ENCODE peak calls at places on chromosomes 4 and X, in four cellular contexts. M is transverse colon, V is endothelial cell of umbilical vein, R is fibroblast of lung. L is an unnamed sample.
A peak's percentile ranks its signal among the peaks of the same experiment; 100 is the strongest.

GRCh38 chr4:56302775-56303174 is 84.5 kb downstream of the AASDH start:
- DNase-seq in V (no peak), M (no peak), R (no peak), L (no peak)

GRCh38 chr4:37666625-37667071 is 19.5 kb downstream of the RELL1 start:
- DNase-seq in V (peak; percentile 96), R (peak; percentile 94), M (peak; percentile 50), L (peak; percentile 78)

GRCh38 chr4:183241322-183241640 is 78.8 kb downstream of the CLDN22 start:
- DNase-seq in V (peak; percentile 66), M (no peak), R (peak; percentile 86), L (no peak)

GRCh38 chrX:39165773-39166172 is 364.5 kb downstream of the MID1IP1 start:
- DNase-seq in R (no peak), V (no peak), M (no peak), L (no peak)

GRCh38 chr4:127844605-127845116 is 36.0 kb upstream of the PLK4 start:
- DNase-seq in R (peak; percentile 39), M (no peak), V (no peak), L (no peak)

GRCh38 chrX:154834562-154834961 is at the start of gene SMIM9:
- DNase-seq in R (no peak), M (no peak), V (no peak), L (no peak)

GRCh38 chr4:188299161-188299560 is 159.9 kb downstream of the TRIML1 start:
- DNase-seq in R (no peak), M (no peak), V (no peak), L (no peak)

GRCh38 chr4:165384608-165385007 is 5.8 kb downstream of the CPE start:
- DNase-seq in V (peak; percentile 18), M (no peak), R (peak; percentile 56), L (no peak)

GRCh38 chr4:176377705-176378302 is 58.0 kb downstream of the SPCS3 start:
- DNase-seq in R (peak; percentile 33), V (peak; percentile 39), M (no peak), L (no peak)

GRCh38 chr4:145881991-145882390 is 56.6 kb downstream of the ZNF827 start:
- DNase-seq in M (peak; percentile 85), V (no peak), R (no peak), L (no peak)

GRCh38 chrX:30904632-30905031 is 15.6 kb upstream of the TAB3 start:
- DNase-seq in M (no peak), R (no peak), V (no peak), L (no peak)

GRCh38 chr4:102586644-102587021 is 85.5 kb downstream of the NFKB1 start:
- DNase-seq in R (no peak), M (no peak), V (no peak), L (no peak)

DNA sequence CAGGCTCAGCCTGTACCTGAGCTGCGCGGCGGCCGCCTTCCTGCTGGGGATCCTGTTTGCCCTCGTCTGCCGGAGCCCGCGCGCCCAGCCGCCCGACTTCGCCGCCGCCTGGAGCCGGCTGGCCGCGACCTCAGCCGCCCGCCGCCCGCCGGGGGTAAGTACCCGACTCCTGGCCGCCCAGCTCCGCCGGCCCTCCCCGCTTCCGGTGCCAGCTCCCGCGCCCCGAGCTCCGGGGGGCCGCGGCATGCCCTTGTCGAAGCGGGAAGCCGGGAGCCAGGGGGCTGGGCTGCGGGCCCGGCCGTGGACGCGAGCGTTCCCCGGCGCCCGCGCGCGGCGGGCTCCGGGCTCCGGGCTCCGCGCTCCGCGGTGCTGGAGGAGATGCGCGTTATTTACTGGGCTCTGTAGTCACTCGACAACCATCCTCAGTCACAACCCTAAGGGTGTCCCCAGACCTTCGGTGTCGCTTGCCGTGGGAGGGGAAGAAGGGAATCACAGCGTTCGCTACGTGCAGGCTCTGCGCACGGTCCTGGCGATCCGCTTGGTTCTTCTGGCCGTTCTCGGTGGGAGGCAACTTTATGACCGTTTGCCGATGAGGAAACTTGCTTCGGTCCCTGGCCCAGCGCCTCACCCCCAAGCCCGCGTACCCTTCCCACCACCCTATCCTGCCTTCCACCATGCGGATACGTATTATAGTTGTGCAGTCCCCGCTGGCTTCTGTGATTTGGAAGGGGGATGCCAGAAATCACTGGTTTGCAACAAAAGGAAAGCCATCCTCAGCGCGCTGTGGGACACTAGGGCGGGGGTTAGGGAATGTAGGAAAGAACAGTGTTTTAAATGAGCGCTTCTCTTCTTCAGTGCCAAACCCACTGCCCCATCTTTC is 944 bp downstream of the SNX25 start:
- DNase-seq in R (peak; percentile 60), V (peak; percentile 67), M (peak; percentile 51), L (peak; percentile 54)
- H3K27ac ChIP-seq in R (peak overlapping the region; percentile 81), V (peak overlapping the region; percentile 51), M (peak overlapping the region; percentile 95), L (peak overlapping the region; percentile 99)

DNA sequence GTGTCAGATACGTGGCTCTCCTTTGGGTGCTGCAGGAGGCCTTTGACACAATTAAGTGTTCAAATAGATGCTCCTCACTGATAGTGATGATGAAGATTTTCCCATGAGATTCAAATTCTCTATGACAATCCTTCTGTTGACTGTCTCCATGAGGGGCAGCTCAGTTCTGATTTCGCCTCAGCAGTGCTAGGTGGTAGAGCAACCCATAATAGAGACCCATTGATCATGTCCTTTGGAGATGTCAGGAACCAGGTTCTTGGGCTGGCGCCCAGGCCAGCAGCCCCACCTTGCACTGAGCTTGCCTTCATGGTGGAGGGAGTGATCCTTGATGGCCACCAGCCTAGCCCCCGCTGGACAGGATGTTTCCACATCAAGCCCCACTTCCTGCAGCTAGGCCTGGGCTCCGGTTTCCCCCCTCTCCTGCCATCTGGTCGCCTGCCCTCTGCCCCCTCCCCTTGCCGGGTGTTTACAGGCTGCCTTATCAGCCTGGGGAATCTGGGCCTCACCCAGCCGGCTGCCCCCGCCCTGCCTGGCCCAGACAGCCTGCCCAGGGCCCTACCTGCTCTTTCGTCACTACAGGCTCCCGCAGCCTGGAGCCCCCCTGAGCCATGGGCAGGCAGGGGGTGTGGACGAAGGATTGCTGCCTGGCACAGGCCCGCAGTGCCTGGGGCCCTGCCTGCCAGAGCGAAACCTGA is 12.6 kb downstream of the ELF4 start:
- DNase-seq in R (no peak), M (peak; percentile 74), V (peak; percentile 87), L (no peak)
- H3K27ac ChIP-seq in R (no peak overlapping the region), M (peak overlapping the region; percentile 62), V (peak overlapping the region; percentile 66), L (no peak overlapping the region)

GRCh38 chr4:40720931-40721330 is 28.8 kb upstream of the NSUN7 start:
- DNase-seq in V (no peak), M (no peak), R (no peak), L (no peak)

GRCh38 chr4:40719008-40719623 is 30.6 kb upstream of the NSUN7 start:
- DNase-seq in R (peak; percentile 66), V (peak; percentile 26), M (no peak), L (no peak)

GRCh38 chr4:40721730-40722171 is 28.0 kb upstream of the NSUN7 start:
- DNase-seq in V (no peak), M (no peak), R (peak; percentile 73), L (no peak)

GRCh38 chr4:40720351-40720750 is 29.4 kb upstream of the NSUN7 start:
- DNase-seq in R (no peak), V (no peak), M (no peak), L (no peak)

GRCh38 chr4:40718571-40718970 is 31.2 kb upstream of the NSUN7 start:
- DNase-seq in V (no peak), R (no peak), M (peak; percentile 82), L (no peak)
- H3K27ac ChIP-seq in V (no peak overlapping the region), R (no peak overlapping the region), M (peak overlapping the region; percentile 73), L (no peak overlapping the region)

DNA sequence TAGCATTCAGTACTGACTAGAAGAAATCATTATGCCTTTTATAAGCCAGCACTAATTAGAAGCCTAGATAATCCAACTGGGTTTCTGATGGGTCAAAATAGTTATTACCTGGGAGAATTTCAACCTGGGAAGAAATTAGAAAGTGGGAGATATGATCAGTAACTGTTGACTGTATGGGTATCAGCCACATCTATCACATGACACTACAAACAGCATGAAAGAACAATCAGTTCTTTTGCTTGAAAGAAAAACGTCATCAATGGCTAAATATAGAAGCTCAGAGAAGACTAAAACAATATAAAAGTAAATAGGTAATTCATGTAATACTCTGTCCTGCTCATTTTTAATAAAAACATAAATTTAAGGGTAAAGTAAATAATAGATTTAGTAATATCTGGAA is 145.1 kb downstream of the CAMK2D start:
- DNase-seq in R (no peak), V (no peak), M (no peak), L (no peak)
- H3K27ac ChIP-seq in R (no peak overlapping the region), V (no peak overlapping the region), M (no peak overlapping the region), L (no peak overlapping the region)

GRCh38 chr4:7782783-7783182 is 156.9 kb downstream of the AFAP1 start:
- DNase-seq in R (peak; percentile 39), M (no peak), V (no peak), L (no peak)
- H3K27ac ChIP-seq in R (no peak overlapping the region), M (peak overlapping the region; percentile 45), V (peak overlapping the region; percentile 93), L (peak overlapping the region; percentile 74)

GRCh38 chr4:88705805-88706518 is 8.3 kb upstream of the NAP1L5 start:
- DNase-seq in M (no peak), R (peak; percentile 69), V (peak; percentile 35), L (no peak)
- H3K27ac ChIP-seq in M (no peak overlapping the region), R (peak overlapping the region; percentile 54), V (no peak overlapping the region), L (peak overlapping the region; percentile 62)